ENCODE peak calls at places on chromosomes 7 and 10, in eight cellular contexts. P is CD4-positive, alpha-beta memory T cell; B is upper lobe of right lung; Q is psoas muscle; U is astrocyte; K is adrenal gland; S is A549; L is GM23248. T is an unnamed sample.
A peak's percentile ranks its signal among the peaks of the same experiment; 100 is the strongest.

GRCh38 chr10:46551701-46552525 is 4.5 kb downstream of the GPRIN2 start:
- DNase-seq in P (no peak), B (peak; percentile 72), Q (peak; percentile 46), U (no peak), K (peak; percentile 0), S (no peak), L (no peak), T (peak; percentile 3)

GRCh38 chr7:82036146-82036886 is 266.5 kb upstream of the HGF start:
- DNase-seq in P (no peak), B (no peak), Q (no peak), U (peak; percentile 80), K (no peak), S (no peak), L (peak; percentile 87), T (no peak)

GRCh38 chr7:133815677-133816210 is 311.4 kb upstream of the LRGUK start:
- DNase-seq in P (no peak), B (no peak), Q (no peak), U (peak; percentile 59), K (no peak), S (no peak), L (no peak), T (no peak)

GRCh38 chr10:8211631-8212030 is 157.1 kb downstream of the GATA3 start:
- DNase-seq in P (no peak), B (no peak), Q (no peak), U (no peak), K (no peak), S (no peak), L (no peak), T (no peak)

GRCh38 chr10:109859221-109859620 is 64.1 kb downstream of the XPNPEP1 start:
- DNase-seq in P (no peak), B (no peak), Q (no peak), U (no peak), K (no peak), S (no peak), L (no peak), T (no peak)

GRCh38 chr7:136102881-136103280 is 125.7 kb upstream of the MTPN start:
- DNase-seq in P (no peak), B (no peak), Q (no peak), U (no peak), K (no peak), S (no peak), L (no peak), T (no peak)

GRCh38 chr10:67788028-67788886 is 49.7 kb downstream of the DNAJC12 start:
- DNase-seq in P (peak; percentile 53), B (peak; percentile 80), Q (peak; percentile 87), U (no peak), K (peak; percentile 78), S (peak; percentile 77), L (peak; percentile 48), T (peak; percentile 51)

GRCh38 chr7:147279951-147280350 is 1163.3 kb downstream of the CNTNAP2 start:
- DNase-seq in P (no peak), B (no peak), Q (no peak), U (no peak), K (no peak), S (no peak), L (no peak), T (no peak)

GRCh38 chr10:1323951-1324350 is 267.8 kb downstream of the WDR37 start:
- DNase-seq in P (no peak), B (no peak), Q (no peak), U (no peak), K (no peak), S (no peak), L (no peak), T (no peak)

GRCh38 chr7:68689087-68689433 is 909.2 kb upstream of the AUTS2 start:
- DNase-seq in P (no peak), B (no peak), Q (no peak), U (no peak), K (no peak), S (no peak), L (no peak), T (no peak)

GRCh38 chr7:157278791-157279678 is 57.8 kb upstream of the DNAJB6 start:
- DNase-seq in P (no peak), B (peak; percentile 83), Q (peak; percentile 89), U (no peak), K (peak; percentile 26), S (no peak), L (peak; percentile 63), T (no peak)

GRCh38 chr10:61350794-61351193 is 102.4 kb downstream of the TMEM26 start:
- DNase-seq in P (no peak), B (no peak), Q (no peak), U (no peak), K (no peak), S (no peak), L (no peak), T (no peak)

GRCh38 chr10:100579261-100579660 is 43.5 kb downstream of the HIF1AN start:
- DNase-seq in P (no peak), B (no peak), Q (no peak), U (no peak), K (no peak), S (no peak), L (no peak), T (no peak)

GRCh38 chr10:22010973-22011408 is 7.5 kb upstream of the DNAJC1 start:
- DNase-seq in P (peak; percentile 38), B (no peak), Q (no peak), U (no peak), K (no peak), S (no peak), L (peak; percentile 58), T (no peak)

GRCh38 chr10:30705086-30705624 is 75.6 kb upstream of the LYZL2 start:
- DNase-seq in P (peak; percentile 51), B (no peak), Q (no peak), U (no peak), K (no peak), S (no peak), L (no peak), T (no peak)

GRCh38 chr10:97673736-97674525 is 13.1 kb downstream of the AVPI1 start:
- DNase-seq in P (no peak), B (no peak), Q (no peak), U (peak; percentile 48), K (no peak), S (no peak), L (peak; percentile 78), T (no peak)

GRCh38 chr7:135389971-135390370 is 119.9 kb downstream of the CNOT4 start:
- DNase-seq in P (no peak), B (no peak), Q (no peak), U (no peak), K (no peak), S (no peak), L (peak; percentile 4), T (no peak)

DNA sequence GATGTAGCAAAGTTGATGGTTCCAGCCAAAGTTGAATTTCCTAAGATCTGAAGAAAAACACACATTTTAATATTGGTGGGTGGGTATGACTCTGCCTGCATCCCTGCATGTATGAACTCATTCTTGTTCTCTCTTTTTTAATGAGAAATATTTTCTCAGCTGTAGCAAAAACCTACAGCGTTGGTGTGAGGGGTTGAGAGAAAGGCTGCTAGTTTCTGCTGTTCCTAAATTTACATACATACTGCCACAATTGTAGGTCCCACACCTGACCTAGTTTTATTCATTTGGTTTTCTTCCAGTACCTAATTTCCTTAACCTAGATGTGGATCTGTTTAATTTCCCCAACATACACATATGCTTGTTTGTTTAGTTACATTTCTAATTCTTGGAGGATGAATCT is 4.6 kb downstream of the AGFG2 start:
- DNase-seq in P (no peak), B (no peak), Q (no peak), U (no peak), K (no peak), S (no peak), L (no peak), T (no peak)
- H3K4me1 ChIP-seq in P (peaks cover 84% of the 10 kb centered on the region), B (peaks cover 56% of the 10 kb centered on the region), Q (peaks cover 31% of the 10 kb centered on the region), U (peaks cover 35% of the 10 kb centered on the region), K (peaks cover 80% of the 10 kb centered on the region), S (peaks cover 82% of the 10 kb centered on the region), L (peaks cover 27% of the 10 kb centered on the region), T (peaks cover 82% of the 10 kb centered on the region)

GRCh38 chr10:107165007-107165406 is 501 bp upstream of the SORCS1 start:
- DNase-seq in P (no peak), B (no peak), Q (no peak), U (no peak), K (no peak), S (no peak), L (no peak), T (no peak)
- H3K4me3 ChIP-seq in P (no peak overlapping the region), B (no peak overlapping the region), Q (no peak overlapping the region), U (peak overlapping the region; percentile 10), K (no peak overlapping the region), S (no peak overlapping the region), L (peak overlapping the region; percentile 63), T (no peak overlapping the region)

DNA sequence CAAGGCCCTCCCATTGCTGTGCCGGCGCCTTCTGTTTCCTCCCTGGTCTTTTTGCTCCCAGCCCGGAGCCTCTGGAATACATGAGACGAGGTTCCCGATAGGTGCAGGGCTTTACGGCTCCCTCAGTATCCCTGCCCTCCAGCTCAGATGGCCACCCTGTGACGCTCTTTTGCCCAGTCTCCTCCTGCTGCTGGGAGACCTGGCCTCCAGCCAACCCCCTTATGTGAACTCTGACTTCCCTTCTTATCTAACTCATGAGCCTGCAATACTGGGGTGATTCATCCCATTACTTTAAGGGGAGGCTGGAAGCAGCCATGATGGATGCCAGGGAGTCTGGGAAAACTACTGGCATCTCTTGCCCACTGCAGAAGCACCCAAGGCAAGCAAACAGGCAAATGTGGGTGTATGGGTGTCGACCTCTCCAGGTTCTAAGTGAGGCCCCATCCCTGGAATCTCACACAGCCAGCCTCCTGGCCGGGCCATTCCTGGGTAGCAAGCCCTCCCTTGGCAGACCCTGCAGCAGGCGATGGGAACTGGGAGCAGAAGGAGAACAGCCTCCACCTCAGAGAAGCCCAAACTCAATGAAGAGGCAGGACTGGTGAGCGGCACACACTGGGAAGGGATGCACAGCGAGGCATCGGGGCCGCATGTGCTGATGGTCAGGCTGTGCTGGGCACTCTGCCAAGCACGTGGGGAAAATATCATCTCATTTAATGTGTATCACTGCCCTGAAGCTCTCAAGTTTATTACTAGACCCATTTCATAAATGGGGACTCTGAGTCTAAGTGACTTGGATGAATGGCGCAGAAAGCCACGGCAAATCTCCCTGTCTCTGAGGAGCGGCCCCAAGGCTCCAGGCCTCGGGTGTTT is 97.5 kb downstream of the FAM53B start:
- DNase-seq in P (no peak), B (peak; percentile 85), Q (peak; percentile 88), U (peak; percentile 83), K (peak; percentile 98), S (peak; percentile 25), L (peak; percentile 81), T (no peak)
- H3K4me1 ChIP-seq in P (peaks cover 95% of the 10 kb centered on the region), B (peaks cover 72% of the 10 kb centered on the region), Q (peaks cover 86% of the 10 kb centered on the region), U (peaks cover 40% of the 10 kb centered on the region), K (peaks cover 53% of the 10 kb centered on the region), S (peaks cover 15% of the 10 kb centered on the region), L (peaks cover 18% of the 10 kb centered on the region), T (peaks cover 83% of the 10 kb centered on the region)

DNA sequence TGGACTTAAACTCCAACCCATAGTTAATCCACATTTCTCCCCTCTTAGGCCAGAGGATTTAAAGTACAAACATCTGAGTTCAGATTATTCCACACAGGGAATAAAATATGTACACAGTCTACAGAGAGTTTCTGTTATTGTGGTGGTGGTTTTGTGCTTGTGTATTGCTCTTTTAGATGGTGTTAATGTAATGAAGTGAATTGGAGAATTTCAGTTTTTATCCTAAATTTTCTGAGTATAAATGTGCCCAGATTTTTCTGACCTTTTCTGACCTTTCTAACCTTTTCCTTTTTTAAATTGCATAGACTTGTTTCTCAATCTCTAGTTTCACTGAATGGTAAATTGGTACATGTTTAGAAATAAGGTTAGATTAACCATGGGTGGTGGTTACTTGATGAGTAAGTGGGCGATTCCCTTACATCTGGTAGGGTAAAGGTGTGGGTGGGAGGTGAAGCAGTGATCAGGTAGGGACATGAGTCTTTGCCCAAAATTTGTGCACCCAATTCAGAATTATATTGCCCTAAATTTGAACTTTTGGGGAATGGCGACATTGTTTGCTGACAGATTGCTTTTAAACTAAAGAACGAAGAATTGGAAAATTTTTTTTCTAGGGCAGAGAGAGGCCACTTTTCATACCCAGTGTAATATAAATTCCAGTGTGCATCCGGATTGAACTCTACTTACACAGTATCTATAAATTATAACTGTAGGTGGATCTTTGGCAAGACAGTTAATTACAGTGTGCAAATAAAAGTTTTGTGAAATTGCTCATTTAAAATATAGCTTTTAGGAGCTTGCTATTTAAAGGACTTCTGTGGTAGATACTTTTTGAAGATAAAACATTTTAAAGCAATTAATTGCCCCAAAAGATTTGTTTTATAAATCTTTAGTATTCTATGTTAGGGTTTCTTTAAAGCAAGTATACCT is 62.2 kb downstream of the ST7 start:
- DNase-seq in P (no peak), B (no peak), Q (no peak), U (no peak), K (no peak), S (no peak), L (no peak), T (no peak)
- H3K4me3 ChIP-seq in P (no peak overlapping the region), B (peak overlapping the region; percentile 23), Q (peak overlapping the region; percentile 61), U (no peak overlapping the region), K (no peak overlapping the region), S (no peak overlapping the region), L (peak overlapping the region; percentile 58), T (no peak overlapping the region)

T was measured in CD8-positive, alpha-beta T cell.